ENCODE peak calls at places on chromosomes 13 and 19, in six cellular contexts. I is sigmoid colon; Q is activated CD8-positive, alpha-beta T cell treated with anti-CD3 and anti-CD28 coated beads for 36 hours; H is colonic mucosa; C is heart right ventricle; K is GM23248. J is an unnamed sample.

GRCh38 chr19:2542341-2543069 is 66.6 kb downstream of the GADD45B start:
- DNase-seq in I (no peak), Q (no peak), H (no peak), C (no peak), K (no peak), J (no peak)

GRCh38 chr13:31090096-31090495 is 71.6 kb downstream of the HSPH1 start:
- DNase-seq in I (no peak), Q (no peak), H (no peak), C (no peak), K (no peak), J (no peak)

GRCh38 chr13:60562081-60562764 is 165.2 kb downstream of the TDRD3 start:
- DNase-seq in I (no peak), Q (no peak), H (no peak), C (no peak), K (peak), J (no peak)

GRCh38 chr19:10553943-10554381 is 10.3 kb downstream of the ATG4D start:
- DNase-seq in I (no peak), Q (peak), H (peak), C (no peak), K (no peak), J (no peak)

GRCh38 chr19:16373079-16373478 is 48.5 kb downstream of the KLF2 start:
- DNase-seq in I (no peak), Q (no peak), H (no peak), C (no peak), K (no peak), J (no peak)

GRCh38 chr19:45115809-45116615 is 23.0 kb downstream of the PPP1R37 start:
- DNase-seq in I (no peak), Q (no peak), H (no peak), C (no peak), K (no peak), J (no peak)

GRCh38 chr19:51511353-51511752 is 9.8 kb upstream of the SIGLEC12 start:
- DNase-seq in I (no peak), Q (peak), H (no peak), C (no peak), K (peak), J (no peak)

GRCh38 chr19:47331931-47332547 is at the start of gene C5AR2:
- DNase-seq in I (no peak), Q (no peak), H (no peak), C (no peak), K (peak), J (no peak)

GRCh38 chr13:19685034-19685433 is 51.6 kb downstream of the MPHOSPH8 start:
- DNase-seq in I (no peak), Q (no peak), H (peak), C (no peak), K (no peak), J (no peak)

GRCh38 chr19:55251296-55252081 is 7.3 kb downstream of the PPP6R1 start:
- DNase-seq in I (no peak), Q (peak), H (peak), C (no peak), K (peak), J (peak)

GRCh38 chr13:86945596-86945995 is 725.6 kb upstream of the SLITRK5 start:
- DNase-seq in I (no peak), Q (no peak), H (no peak), C (no peak), K (no peak), J (no peak)

GRCh38 chr13:78102121-78102677 is 183.6 kb upstream of the EDNRB start:
- DNase-seq in I (peak), Q (no peak), H (peak), C (peak), K (peak), J (peak)

GRCh38 chr19:12676384-12676792 is 5.3 kb downstream of the DHPS start:
- DNase-seq in I (peak), Q (peak), H (peak), C (peak), K (peak), J (peak)

GRCh38 chr13:73092831-73093230 is 34.0 kb downstream of the KLF5 start:
- DNase-seq in I (no peak), Q (no peak), H (no peak), C (no peak), K (no peak), J (no peak)

GRCh38 chr19:41690801-41691065 is 2.7 kb upstream of the CEACAM7 start:
- DNase-seq in I (no peak), Q (no peak), H (no peak), C (no peak), K (no peak), J (no peak)

GRCh38 chr19:12603714-12604113 is 6.9 kb downstream of the ZNF490 start:
- DNase-seq in I (no peak), Q (peak), H (no peak), C (no peak), K (no peak), J (peak)

GRCh38 chr13:29503041-29503837 is 92.2 kb downstream of the SLC7A1 start:
- DNase-seq in I (no peak), Q (no peak), H (no peak), C (no peak), K (no peak), J (peak)

GRCh38 chr19:16328824-16329482 is 4.3 kb downstream of the KLF2 start:
- DNase-seq in I (no peak), Q (peak), H (no peak), C (no peak), K (peak), J (peak)

GRCh38 chr13:103431880-103432279 is 365.7 kb upstream of the SLC10A2 start:
- DNase-seq in I (no peak), Q (no peak), H (no peak), C (no peak), K (no peak), J (no peak)

GRCh38 chr19:17796013-17796837 is 1.3 kb downstream of the B3GNT3 start:
- DNase-seq in I (no peak), Q (no peak), H (peak), C (no peak), K (no peak), J (no peak)

GRCh38 chr13:36815069-36815468 is 4.0 kb upstream of the RFXAP start:
- DNase-seq in I (no peak), Q (peak), H (no peak), C (no peak), K (peak), J (no peak)

J was measured in astrocyte of the spinal cord.